ENCODE peak calls at places on chromosomes 6 and 20, in nine cellular contexts. Y is hypothalamus; K is AG20443; B is T-helper 2 cell; O is central memory CD4-positive, alpha-beta T cell; G is amniotic stem cell; N is M059J; D is activated CD4-positive, alpha-beta T cell treated with anti-CD3 and anti-CD28 coated beads, Interleukin-2, amount 50 U/mL, for 24 hours; A is neural progenitor cell. L is an unnamed sample.

GRCh38 chr6:38391909-38392614 is 247.7 kb downstream of the BTBD9 start:
- DNase-seq in Y (no peak), K (peak), B (no peak), O (no peak), G (no peak), N (peak), D (no peak), A (no peak), L (no peak)

GRCh38 chr20:3785240-3786125 is 1.1 kb downstream of the CENPB start:
- DNase-seq in Y (no peak), K (peak), B (no peak), O (no peak), G (no peak), N (no peak), D (no peak), A (peak), L (no peak)

GRCh38 chr6:11538049-11538798 is 675 bp downstream of the TMEM170B start:
- DNase-seq in Y (peak), K (peak), B (no peak), O (peak), G (no peak), N (peak), D (peak), A (peak), L (no peak)

GRCh38 chr20:62805365-62805710 is 703 bp downstream of the OGFR start:
- DNase-seq in Y (peak), K (no peak), B (no peak), O (no peak), G (no peak), N (peak), D (no peak), A (peak), L (no peak)

GRCh38 chr20:56663660-56664059 is 34.6 kb downstream of the TFAP2C start:
- DNase-seq in Y (no peak), K (no peak), B (no peak), O (no peak), G (no peak), N (no peak), D (no peak), A (no peak), L (no peak)

GRCh38 chr6:152166897-152167296 is 359.4 kb downstream of the ESR1 start:
- DNase-seq in Y (no peak), K (no peak), B (no peak), O (no peak), G (no peak), N (no peak), D (no peak), A (no peak), L (no peak)

GRCh38 chr6:131764350-131764749 is 43.5 kb upstream of the ENPP1 start:
- DNase-seq in Y (no peak), K (peak), B (no peak), O (no peak), G (no peak), N (no peak), D (no peak), A (no peak), L (no peak)

GRCh38 chr20:1646975-1647431 is 10.6 kb downstream of the SIRPG start:
- DNase-seq in Y (no peak), K (no peak), B (no peak), O (no peak), G (no peak), N (no peak), D (no peak), A (no peak), L (no peak)

GRCh38 chr20:36017034-36017951 is 48.9 kb downstream of the CNBD2 start:
- DNase-seq in Y (no peak), K (peak), B (no peak), O (no peak), G (peak), N (peak), D (no peak), A (no peak), L (peak)

GRCh38 chr6:118263929-118264486 is 284.1 kb upstream of the PLN start:
- DNase-seq in Y (no peak), K (no peak), B (no peak), O (no peak), G (no peak), N (no peak), D (no peak), A (peak), L (no peak)

GRCh38 chr6:7811441-7811840 is 85.5 kb downstream of the BMP6 start:
- DNase-seq in Y (no peak), K (no peak), B (no peak), O (no peak), G (no peak), N (no peak), D (no peak), A (no peak), L (no peak)